ENCODE peak calls at places on chromosome 18, in eight cellular contexts. P, K, Q, C, M, G, S and X are unnamed samples.

GRCh38 chr18:53796042-53796729 is 428.3 kb downstream of the MBD2 start:
- DNase-seq in P (peak; percentile 65), K (peak; percentile 97), Q (no peak), C (peak; percentile 94), M (no peak), G (peak; percentile 2), S (peak; percentile 93), X (peak; percentile 89)

GRCh38 chr18:8469793-8470192 is 139.4 kb upstream of the RAB12 start:
- DNase-seq in P (no peak), K (peak; percentile 64), Q (no peak), C (peak; percentile 31), M (no peak), G (no peak), S (peak; percentile 66), X (peak; percentile 59)

GRCh38 chr18:48293954-48294893 is 115.0 kb downstream of the ZBTB7C start:
- DNase-seq in P (no peak), K (no peak), Q (peak; percentile 49), C (peak; percentile 47), M (no peak), G (no peak), S (no peak), X (no peak)

GRCh38 chr18:1806884-1807615 is 764.3 kb downstream of the METTL4 start:
- DNase-seq in P (no peak), K (no peak), Q (no peak), C (no peak), M (no peak), G (no peak), S (no peak), X (no peak)

GRCh38 chr18:9482790-9483189 is 7.5 kb downstream of the RALBP1 start:
- DNase-seq in P (no peak), K (no peak), Q (no peak), C (no peak), M (no peak), G (no peak), S (no peak), X (no peak)

GRCh38 chr18:31513189-31513907 is 15.4 kb downstream of the DSG2 start:
- DNase-seq in P (peak; percentile 73), K (peak; percentile 11), Q (no peak), C (peak; percentile 92), M (no peak), G (no peak), S (no peak), X (peak; percentile 45)

GRCh38 chr18:57008001-57008686 is 138.7 kb upstream of the BOD1L2 start:
- DNase-seq in P (no peak), K (no peak), Q (no peak), C (no peak), M (no peak), G (no peak), S (no peak), X (no peak)

GRCh38 chr18:46497129-46497528 is 159.9 kb downstream of the LOXHD1 start:
- DNase-seq in P (no peak), K (peak; percentile 8), Q (no peak), C (peak; percentile 20), M (no peak), G (no peak), S (peak; percentile 13), X (peak; percentile 19)

GRCh38 chr18:45836242-45837215 is 11.1 kb downstream of the SIGLEC15 start:
- DNase-seq in P (no peak), K (no peak), Q (no peak), C (no peak), M (no peak), G (no peak), S (no peak), X (no peak)

GRCh38 chr18:25231327-25231691 is 120.7 kb downstream of the ZNF521 start:
- DNase-seq in P (no peak), K (no peak), Q (no peak), C (no peak), M (peak; percentile 63), G (no peak), S (no peak), X (no peak)

GRCh38 chr18:10515456-10515855 is 10.4 kb upstream of the NAPG start:
- DNase-seq in P (no peak), K (no peak), Q (no peak), C (peak; percentile 69), M (no peak), G (no peak), S (no peak), X (no peak)

GRCh38 chr18:70036771-70037452 is 89.2 kb upstream of the CD226 start:
- DNase-seq in P (no peak), K (no peak), Q (no peak), C (no peak), M (no peak), G (peak; percentile 62), S (no peak), X (no peak)

DNA sequence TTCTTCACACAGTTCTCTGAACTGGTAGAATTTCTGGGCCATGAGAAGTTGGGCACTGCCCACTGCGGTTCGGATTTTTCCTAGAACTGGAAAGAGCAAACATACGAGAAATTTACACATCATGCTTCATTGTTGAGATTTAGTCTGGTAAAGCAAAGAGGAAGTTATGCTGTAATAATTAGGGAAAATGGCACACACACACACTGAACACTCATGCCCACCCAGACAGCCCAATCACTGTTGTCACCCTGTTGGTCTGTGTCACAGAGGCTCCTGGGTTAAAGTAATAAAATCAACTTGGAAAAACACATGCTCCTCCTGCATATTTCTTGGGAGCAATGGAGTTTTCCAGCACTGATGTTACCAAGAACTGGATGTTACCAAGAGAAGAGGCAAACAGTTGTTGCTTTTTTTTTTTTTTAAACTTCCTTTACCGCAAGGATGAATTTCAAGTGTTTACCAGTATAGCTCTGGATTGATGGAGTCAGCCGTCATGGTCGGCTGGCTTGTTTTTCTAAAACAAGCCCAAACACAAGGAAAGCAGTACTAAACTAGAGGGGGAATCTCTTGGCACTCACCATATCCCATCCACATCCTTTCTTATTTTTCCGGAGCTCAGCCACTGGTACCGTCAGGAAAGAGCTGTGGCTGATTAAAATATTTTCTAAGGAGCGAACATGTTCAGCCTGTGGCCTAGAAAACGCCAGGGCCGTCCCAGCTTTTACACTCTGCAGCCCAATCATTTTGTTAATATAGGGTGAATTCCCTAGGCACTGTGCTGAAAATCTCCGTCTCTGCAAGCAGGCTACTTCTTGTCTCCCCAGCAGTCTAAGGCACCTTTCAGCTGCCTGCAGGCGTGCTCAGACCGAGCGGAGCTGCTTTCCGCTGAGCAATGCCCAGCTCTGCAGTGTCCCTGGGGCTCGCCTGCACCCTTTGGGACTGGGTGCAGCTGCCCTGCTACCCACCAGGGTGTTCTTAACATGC is 58.9 kb downstream of the TGIF1 start:
- DNase-seq in P (no peak), K (no peak), Q (no peak), C (peak; percentile 42), M (no peak), G (no peak), S (no peak), X (no peak)
- H3K4me3 ChIP-seq in P (no peak overlapping the region), K (no peak overlapping the region), Q (no peak overlapping the region), C (no peak overlapping the region), M (no peak overlapping the region), G (no peak overlapping the region), S (no peak overlapping the region), X (no peak overlapping the region)

GRCh38 chr18:23208600-23208999 is 73.3 kb downstream of the CABLES1 start:
- DNase-seq in P (no peak), K (no peak), Q (no peak), C (no peak), M (no peak), G (no peak), S (no peak), X (no peak)

GRCh38 chr18:23205980-23206379 is 70.7 kb downstream of the CABLES1 start:
- DNase-seq in P (no peak), K (no peak), Q (no peak), C (no peak), M (no peak), G (no peak), S (no peak), X (no peak)

GRCh38 chr18:23209031-23209430 is 73.7 kb downstream of the CABLES1 start:
- DNase-seq in P (no peak), K (peak; percentile 27), Q (no peak), C (peak; percentile 84), M (no peak), G (no peak), S (peak; percentile 52), X (no peak)

GRCh38 chr18:23207994-23208393 is 72.7 kb downstream of the CABLES1 start:
- DNase-seq in P (no peak), K (no peak), Q (no peak), C (no peak), M (no peak), G (no peak), S (no peak), X (no peak)

GRCh38 chr18:23207191-23207955 is 72.1 kb downstream of the CABLES1 start:
- DNase-seq in P (no peak), K (peak; percentile 24), Q (no peak), C (no peak), M (no peak), G (no peak), S (no peak), X (peak; percentile 54)
- TF ChIP-seq CTCF in P (peak; percentile 19), K (peak; percentile 42), Q (peak; percentile 11), C (peak; percentile 14), M (no peak), G (peak; percentile 44), S (no peak), X (peak; percentile 52)

GRCh38 chr18:23584019-23584970 is 2.0 kb downstream of the NPC1 start:
- DNase-seq in P (no peak), K (no peak), Q (no peak), C (no peak), M (no peak), G (no peak), S (no peak), X (no peak)
- H3K4me3 ChIP-seq in P (peak overlapping the region; percentile 88), K (peak overlapping the region; percentile 91), Q (no peak overlapping the region), C (no peak overlapping the region), M (no peak overlapping the region), G (no peak overlapping the region), S (peak overlapping the region; percentile 98), X (no peak overlapping the region)

GRCh38 chr18:76260941-76261472 is 234.0 kb downstream of the ZNF516 start:
- DNase-seq in P (no peak), K (no peak), Q (no peak), C (no peak), M (no peak), G (no peak), S (peak; percentile 19), X (no peak)

GRCh38 chr18:76258209-76258608 is 236.8 kb downstream of the ZNF516 start:
- DNase-seq in P (no peak), K (no peak), Q (no peak), C (peak; percentile 67), M (no peak), G (no peak), S (peak; percentile 59), X (no peak)

GRCh38 chr18:76256897-76257500 is 238.0 kb downstream of the ZNF516 start:
- DNase-seq in P (peak; percentile 25), K (peak; percentile 80), Q (peak; percentile 24), C (peak; percentile 65), M (peak; percentile 52), G (no peak), S (peak; percentile 83), X (peak; percentile 71)

GRCh38 chr18:76259726-76260125 is 235.3 kb downstream of the ZNF516 start:
- DNase-seq in P (no peak), K (no peak), Q (no peak), C (no peak), M (no peak), G (no peak), S (peak; percentile 50), X (no peak)

DNA sequence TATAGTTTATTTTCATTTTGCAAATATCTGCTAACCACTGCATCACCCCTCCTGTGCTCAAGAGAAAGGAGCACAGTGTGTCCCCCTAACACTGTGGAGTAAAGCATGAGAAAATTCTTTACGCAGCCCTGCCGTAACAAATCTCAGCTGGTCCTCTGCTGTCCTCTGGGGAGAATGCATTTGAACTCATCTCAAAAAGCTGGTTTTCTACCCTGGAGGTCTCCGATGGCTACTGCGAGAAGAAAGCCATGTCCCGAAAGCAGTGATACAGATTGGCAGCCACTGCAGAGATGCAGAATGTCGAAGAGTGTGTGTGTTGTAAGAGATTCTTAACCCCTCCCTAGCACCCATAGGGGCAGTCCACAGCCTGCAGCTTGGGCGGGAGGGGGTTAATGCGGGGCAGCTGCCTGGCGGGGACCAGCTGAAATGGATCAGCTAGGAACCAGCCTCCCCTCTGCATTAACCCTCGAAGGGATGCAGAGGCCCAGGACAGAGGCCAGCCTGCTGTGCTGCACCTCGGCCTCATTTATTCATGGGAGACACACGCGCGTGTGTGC is 236.0 kb downstream of the ZNF516 start:
- DNase-seq in P (no peak), K (no peak), Q (no peak), C (no peak), M (no peak), G (no peak), S (peak; percentile 43), X (no peak)
- TF ChIP-seq CTCF in P (peak; percentile 6), K (no peak), Q (no peak), C (no peak), M (no peak), G (no peak), S (no peak), X (peak; percentile 5)